ENCODE peak calls at places on chromosomes 2 and 18, in four cellular contexts. Z is K562, W is HL-60, O is GM12878. R is an unnamed sample.

GRCh38 chr18:23618862-23619387 is 32.6 kb upstream of the NPC1 start:
- DNase-seq in W (peak), Z (no peak), O (peak), R (peak)

GRCh38 chr18:38690626-38691025 is 1125.0 kb upstream of the CELF4 start:
- DNase-seq in O (no peak), Z (no peak), W (no peak), R (no peak)

GRCh38 chr2:237699870-237700582 is 72.6 kb downstream of the LRRFIP1 start:
- DNase-seq in W (no peak), Z (no peak), O (no peak), R (no peak)

GRCh38 chr2:28626891-28627421 is 124.7 kb upstream of the PPP1CB start:
- DNase-seq in O (no peak), Z (no peak), W (no peak), R (no peak)

GRCh38 chr18:21602302-21602592 is 1.7 kb upstream of the ESCO1 start:
- DNase-seq in O (no peak), Z (no peak), W (peak), R (no peak)

GRCh38 chr2:238235331-238235732 is 4.5 kb downstream of the HES6 start:
- DNase-seq in W (peak), Z (no peak), O (no peak), R (no peak)

GRCh38 chr2:169069341-169069740 is at the start of gene DHRS9:
- DNase-seq in W (peak), Z (no peak), O (no peak), R (no peak)

GRCh38 chr2:231370749-231371429 is 24.6 kb upstream of the B3GNT7 start:
- DNase-seq in W (no peak), O (no peak), Z (no peak), R (no peak)

GRCh38 chr2:147792966-147793617 is 51.7 kb upstream of the ACVR2A start:
- DNase-seq in O (no peak), W (no peak), Z (no peak), R (no peak)

GRCh38 chr2:28327963-28328922 is 64.4 kb upstream of the FOSL2 start:
- DNase-seq in O (no peak), Z (no peak), W (no peak), R (no peak)

GRCh38 chr18:21049306-21049705 is 62.3 kb downstream of the ROCK1 start:
- DNase-seq in W (no peak), Z (no peak), O (no peak), R (no peak)

GRCh38 chr2:37168217-37168981 is 11.6 kb upstream of the EIF2AK2 start:
- DNase-seq in O (no peak), W (peak), Z (peak), R (peak)

GRCh38 chr2:118232391-118233255 is 144.4 kb downstream of the INSIG2 start:
- DNase-seq in W (no peak), O (no peak), Z (no peak), R (no peak)

GRCh38 chr2:179592167-179592936 is 269.1 kb downstream of the ZNF385B start:
- DNase-seq in O (no peak), Z (no peak), W (no peak), R (no peak)

GRCh38 chr2:166632616-166633015 is 138.6 kb upstream of the SCN7A start:
- DNase-seq in Z (no peak), O (no peak), W (no peak), R (no peak)

GRCh38 chr2:238866656-238867277 is 18.9 kb downstream of the TWIST2 start:
- DNase-seq in O (no peak), Z (no peak), W (no peak), R (no peak)

GRCh38 chr2:180017764-180018163 is 10.7 kb upstream of the CWC22 start:
- DNase-seq in Z (no peak), O (no peak), W (no peak), R (no peak)

GRCh38 chr2:239470151-239470900 is 69.5 kb upstream of the HDAC4 start:
- DNase-seq in W (no peak), Z (no peak), O (no peak), R (no peak)

GRCh38 chr2:117972466-117973123 is 41.3 kb downstream of the CCDC93 start:
- DNase-seq in O (no peak), W (no peak), Z (no peak), R (no peak)

GRCh38 chr2:118791511-118791910 is 55.9 kb downstream of the EN1 start:
- DNase-seq in Z (no peak), W (no peak), O (no peak), R (no peak)

GRCh38 chr2:64857581-64858471 is 131.4 kb upstream of the SLC1A4 start:
- DNase-seq in W (no peak), Z (no peak), O (no peak), R (no peak)

GRCh38 chr18:47175283-47175894 is 775 bp downstream of the IER3IP1 start:
- DNase-seq in Z (no peak), W (peak), O (no peak), R (no peak)

GRCh38 chr18:56447972-56448371 is 190.4 kb downstream of the TXNL1 start:
- DNase-seq in O (no peak), W (no peak), Z (no peak), R (no peak)

GRCh38 chr18:79490593-79491551 is 95.1 kb downstream of the NFATC1 start:
- DNase-seq in Z (no peak), W (no peak), O (no peak), R (no peak)

GRCh38 chr18:51668101-51668500 is 470.6 kb upstream of the MEX3C start:
- DNase-seq in Z (peak), O (no peak), W (peak), R (peak)

GRCh38 chr2:237626813-237627451 is 455 bp upstream of the LRRFIP1 start:
- DNase-seq in O (no peak), Z (no peak), W (no peak), R (no peak)

GRCh38 chr2:149463328-149464002 is 124.1 kb downstream of the MMADHC start:
- DNase-seq in O (peak), W (no peak), Z (no peak), R (no peak)

GRCh38 chr2:72027426-72028161 is 120.1 kb downstream of the CYP26B1 start:
- DNase-seq in Z (no peak), W (no peak), O (no peak), R (no peak)

DNA sequence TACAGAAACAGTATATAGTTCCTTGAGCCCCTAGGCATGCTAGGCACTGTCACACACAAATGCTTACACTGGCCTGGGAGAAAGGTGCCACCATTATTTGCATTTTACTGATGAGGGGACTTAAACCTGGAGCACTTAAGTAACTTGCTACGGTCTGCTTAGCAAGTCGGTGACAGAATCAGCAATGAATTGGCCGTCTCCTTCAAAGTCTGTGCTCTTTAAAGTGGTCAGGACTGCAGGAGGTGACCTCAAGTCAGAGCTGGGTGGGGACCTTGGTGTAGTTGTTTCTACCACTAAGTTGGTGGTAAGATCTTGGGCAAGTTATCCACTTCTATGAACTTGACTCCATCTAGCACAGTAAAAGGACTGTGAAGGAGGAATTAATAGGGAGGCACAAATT is 34.8 kb downstream of the PTPRM start:
- DNase-seq in Z (no peak), O (no peak), W (no peak), R (no peak)
- TF ChIP-seq SPI1 in Z (no peak), O (no peak), W (no peak), R (no peak)

GRCh38 chr2:26764078-26764887 is at the start of gene SLC35F6:
- DNase-seq in O (no peak), Z (peak), W (peak), R (peak)
- TF ChIP-seq POLR2AphosphoS5 in O (peak), Z (peak), W (peak), R (peak)

GRCh38 chr2:221596192-221596591 is 24.1 kb upstream of the EPHA4 start:
- DNase-seq in O (no peak), Z (no peak), W (no peak), R (no peak)
- TF ChIP-seq SPI1 in O (no peak), Z (no peak), W (no peak), R (no peak)

DNA sequence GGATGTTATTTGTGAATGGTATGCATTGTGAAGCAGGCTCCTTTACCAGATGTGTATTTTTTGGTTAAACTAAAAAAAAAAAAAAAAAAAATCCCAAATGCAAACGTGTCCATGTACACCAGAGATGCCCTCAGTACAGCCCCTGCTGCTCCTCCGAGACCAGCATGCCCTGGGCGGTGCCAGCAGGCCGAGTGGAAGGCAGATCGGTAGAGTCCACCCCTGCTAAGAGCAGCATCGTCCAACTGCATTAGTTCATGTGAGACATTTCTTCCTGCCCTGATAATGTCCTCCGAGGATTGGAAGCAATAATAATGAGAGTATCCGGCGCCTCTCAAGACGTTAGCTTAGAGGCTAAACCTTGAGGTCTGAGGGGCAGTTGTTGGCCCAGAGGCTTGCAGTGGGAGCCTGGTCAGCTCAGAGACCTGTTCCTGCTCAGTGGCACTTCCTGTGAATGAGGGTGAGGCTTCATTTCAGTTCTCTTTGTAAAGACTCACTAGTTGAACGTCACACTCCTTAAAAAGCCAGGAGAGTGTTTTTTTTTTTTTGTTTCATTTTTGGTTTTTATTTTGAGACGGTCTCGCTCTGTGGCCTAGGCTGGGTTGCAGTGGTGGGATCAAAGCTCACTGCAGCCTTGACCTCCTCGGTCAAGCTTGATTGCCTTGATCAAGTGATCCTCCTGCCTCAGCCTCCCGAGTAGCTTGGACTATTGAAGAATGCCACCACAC is 5.6 kb downstream of the SLC66A3 start:
- DNase-seq in W (no peak), Z (no peak), O (peak), R (no peak)
- TF ChIP-seq POLR2AphosphoS5 in W (no peak), Z (no peak), O (no peak), R (no peak)

GRCh38 chr2:208112969-208113368 is 11.4 kb downstream of the CRYGD start:
- DNase-seq in Z (no peak), O (no peak), W (no peak), R (no peak)
- TF ChIP-seq SPI1 in Z (no peak), O (no peak), W (no peak), R (no peak)

GRCh38 chr18:75482880-75483279 is 55.4 kb upstream of the SMIM21 start:
- DNase-seq in W (no peak), O (no peak), Z (no peak), R (no peak)
- TF ChIP-seq POLR2AphosphoS5 in W (no peak), O (no peak), Z (no peak), R (no peak)

GRCh38 chr2:47530105-47530504 is 127.1 kb downstream of the MSH2 start:
- DNase-seq in O (no peak), W (no peak), Z (no peak), R (no peak)
- TF ChIP-seq SPI1 in O (no peak), W (no peak), Z (no peak), R (no peak)

GRCh38 chr18:6877288-6877687 is 147.8 kb downstream of the ARHGAP28 start:
- DNase-seq in W (no peak), O (no peak), Z (no peak), R (no peak)

GRCh38 chr18:6878881-6879280 is 149.4 kb downstream of the ARHGAP28 start:
- DNase-seq in O (no peak), W (no peak), Z (no peak), R (no peak)

GRCh38 chr18:6884944-6885343 is 155.4 kb downstream of the ARHGAP28 start:
- DNase-seq in Z (no peak), O (no peak), W (no peak), R (no peak)

GRCh38 chr18:6879508-6880195 is 150.1 kb downstream of the ARHGAP28 start:
- DNase-seq in Z (no peak), W (no peak), O (no peak), R (no peak)

GRCh38 chr18:6881034-6881800 is 151.7 kb downstream of the ARHGAP28 start:
- DNase-seq in O (no peak), W (no peak), Z (no peak), R (no peak)
- TF ChIP-seq POLR2AphosphoS5 in O (no peak), W (no peak), Z (no peak), R (no peak)

GRCh38 chr2:233838251-233838650 is 16.1 kb downstream of the HJURP start:
- DNase-seq in W (no peak), Z (no peak), O (no peak), R (no peak)
- TF ChIP-seq SPI1 in W (no peak), Z (no peak), O (no peak), R (no peak)

GRCh38 chr2:229408356-229408755 is 137.3 kb upstream of the PID1 start:
- DNase-seq in O (no peak), W (peak), Z (no peak), R (no peak)

GRCh38 chr2:229410946-229411345 is 139.9 kb upstream of the PID1 start:
- DNase-seq in Z (no peak), O (no peak), W (no peak), R (no peak)

GRCh38 chr2:229409751-229410181 is 138.7 kb upstream of the PID1 start:
- DNase-seq in Z (no peak), W (no peak), O (no peak), R (no peak)

GRCh38 chr2:229408982-229409381 is 137.9 kb upstream of the PID1 start:
- DNase-seq in W (no peak), O (no peak), Z (no peak), R (no peak)

GRCh38 chr2:229410312-229410711 is 139.2 kb upstream of the PID1 start:
- DNase-seq in Z (no peak), W (no peak), O (no peak), R (no peak)
- TF ChIP-seq POLR2AphosphoS5 in Z (no peak), W (no peak), O (no peak), R (no peak)

R was measured in GM12891.